ENCODE peak calls at places on chromosomes 5 and 9, in six cellular contexts. One of them, this sample, is unnamed.

GRCh38 chr5:133227082-133227481 is 175.3 kb downstream of the HSPA4 start:
- DNase-seq in CD8-positive, alpha-beta memory T cell: no peak
- DNase-seq in HS-27A: no peak
- DNase-seq in A549: no peak
- DNase-seq in substantia nigra: no peak
- DNase-seq in NCI-H2171 treated with DMSO at 0.1 percent for 48 hours: no peak
- DNase-seq in this sample: no peak

GRCh38 chr5:177508217-177508611 is 1.4 kb downstream of the DOK3 start:
- DNase-seq in substantia nigra: no peak
- DNase-seq in HS-27A: no peak
- DNase-seq in CD8-positive, alpha-beta memory T cell: no peak
- DNase-seq in A549: no peak
- DNase-seq in NCI-H2171 treated with DMSO at 0.1 percent for 48 hours: no peak
- DNase-seq in this sample: no peak

GRCh38 chr9:88766778-88767503 is 224.3 kb upstream of the S1PR3 start:
- DNase-seq in HS-27A: no peak
- DNase-seq in CD8-positive, alpha-beta memory T cell: no peak
- DNase-seq in substantia nigra: no peak
- DNase-seq in A549: no peak
- DNase-seq in NCI-H2171 treated with DMSO at 0.1 percent for 48 hours: no peak
- DNase-seq in this sample: no peak

GRCh38 chr9:135533674-135534073 is 12.3 kb upstream of the OBP2A start:
- DNase-seq in CD8-positive, alpha-beta memory T cell: no peak
- DNase-seq in A549: no peak
- DNase-seq in substantia nigra: no peak
- DNase-seq in HS-27A: no peak
- DNase-seq in NCI-H2171 treated with DMSO at 0.1 percent for 48 hours: no peak
- DNase-seq in this sample: no peak

GRCh38 chr5:36728697-36729543 is 122.5 kb downstream of the SLC1A3 start:
- DNase-seq in HS-27A: no peak
- DNase-seq in substantia nigra: no peak
- DNase-seq in A549: peak; percentile 57
- DNase-seq in NCI-H2171 treated with DMSO at 0.1 percent for 48 hours: peak; percentile 64
- DNase-seq in CD8-positive, alpha-beta memory T cell: no peak
- DNase-seq in this sample: peak; percentile 49

GRCh38 chr9:14779566-14780022 is 57.1 kb upstream of the CER1 start:
- DNase-seq in A549: no peak
- DNase-seq in substantia nigra: no peak
- DNase-seq in HS-27A: no peak
- DNase-seq in NCI-H2171 treated with DMSO at 0.1 percent for 48 hours: peak; percentile 70
- DNase-seq in CD8-positive, alpha-beta memory T cell: no peak
- DNase-seq in this sample: no peak

GRCh38 chr9:124574534-124574933 is 67.3 kb upstream of the NR5A1 start:
- DNase-seq in substantia nigra: no peak
- DNase-seq in NCI-H2171 treated with DMSO at 0.1 percent for 48 hours: no peak
- DNase-seq in HS-27A: no peak
- DNase-seq in CD8-positive, alpha-beta memory T cell: no peak
- DNase-seq in A549: no peak
- DNase-seq in this sample: no peak

GRCh38 chr5:56305551-56305950 is 72.4 kb upstream of the ANKRD55 start:
- DNase-seq in CD8-positive, alpha-beta memory T cell: no peak
- DNase-seq in HS-27A: no peak
- DNase-seq in A549: no peak
- DNase-seq in NCI-H2171 treated with DMSO at 0.1 percent for 48 hours: no peak
- DNase-seq in substantia nigra: no peak
- DNase-seq in this sample: no peak

GRCh38 chr5:69293882-69294281 is 38.7 kb downstream of the CCDC125 start:
- DNase-seq in A549: no peak
- DNase-seq in HS-27A: no peak
- DNase-seq in NCI-H2171 treated with DMSO at 0.1 percent for 48 hours: no peak
- DNase-seq in substantia nigra: no peak
- DNase-seq in CD8-positive, alpha-beta memory T cell: no peak
- DNase-seq in this sample: no peak

GRCh38 chr5:34501840-34502239 is 154.3 kb upstream of the RAI14 start:
- DNase-seq in HS-27A: no peak
- DNase-seq in NCI-H2171 treated with DMSO at 0.1 percent for 48 hours: no peak
- DNase-seq in A549: no peak
- DNase-seq in CD8-positive, alpha-beta memory T cell: no peak
- DNase-seq in substantia nigra: no peak
- DNase-seq in this sample: no peak

GRCh38 chr9:127192744-127193143 is 70.3 kb upstream of the ANGPTL2 start:
- DNase-seq in substantia nigra: no peak
- DNase-seq in A549: no peak
- DNase-seq in HS-27A: no peak
- DNase-seq in NCI-H2171 treated with DMSO at 0.1 percent for 48 hours: no peak
- DNase-seq in CD8-positive, alpha-beta memory T cell: no peak
- DNase-seq in this sample: no peak

GRCh38 chr9:38006163-38006562 is 62.9 kb downstream of the SHB start:
- DNase-seq in HS-27A: no peak
- DNase-seq in CD8-positive, alpha-beta memory T cell: no peak
- DNase-seq in NCI-H2171 treated with DMSO at 0.1 percent for 48 hours: no peak
- DNase-seq in A549: no peak
- DNase-seq in substantia nigra: no peak
- DNase-seq in this sample: no peak

GRCh38 chr9:36772449-36773370 is 200.0 kb downstream of the MELK start:
- DNase-seq in HS-27A: no peak
- DNase-seq in A549: no peak
- DNase-seq in NCI-H2171 treated with DMSO at 0.1 percent for 48 hours: no peak
- DNase-seq in substantia nigra: no peak
- DNase-seq in CD8-positive, alpha-beta memory T cell: no peak
- DNase-seq in this sample: no peak

GRCh38 chr5:32767948-32768427 is 56.9 kb downstream of the NPR3 start:
- DNase-seq in A549: peak; percentile 96
- DNase-seq in HS-27A: peak; percentile 98
- DNase-seq in CD8-positive, alpha-beta memory T cell: no peak
- DNase-seq in substantia nigra: no peak
- DNase-seq in NCI-H2171 treated with DMSO at 0.1 percent for 48 hours: no peak
- DNase-seq in this sample: no peak

GRCh38 chr9:99660191-99660636 is 161.5 kb upstream of the NR4A3 start:
- DNase-seq in HS-27A: no peak
- DNase-seq in CD8-positive, alpha-beta memory T cell: no peak
- DNase-seq in NCI-H2171 treated with DMSO at 0.1 percent for 48 hours: peak; percentile 30
- DNase-seq in substantia nigra: no peak
- DNase-seq in A549: no peak
- DNase-seq in this sample: no peak

GRCh38 chr5:43231977-43232376 is 40.0 kb downstream of the NIM1K start:
- DNase-seq in CD8-positive, alpha-beta memory T cell: no peak
- DNase-seq in substantia nigra: no peak
- DNase-seq in A549: no peak
- DNase-seq in HS-27A: no peak
- DNase-seq in NCI-H2171 treated with DMSO at 0.1 percent for 48 hours: peak; percentile 15
- DNase-seq in this sample: peak; percentile 9

GRCh38 chr5:177482359-177482795 is 8.9 kb upstream of the DBN1 start:
- DNase-seq in substantia nigra: no peak
- DNase-seq in HS-27A: no peak
- DNase-seq in NCI-H2171 treated with DMSO at 0.1 percent for 48 hours: no peak
- DNase-seq in CD8-positive, alpha-beta memory T cell: no peak
- DNase-seq in A549: no peak
- DNase-seq in this sample: no peak

GRCh38 chr5:24691073-24691472 is 46.3 kb upstream of the CDH10 start:
- DNase-seq in CD8-positive, alpha-beta memory T cell: no peak
- DNase-seq in NCI-H2171 treated with DMSO at 0.1 percent for 48 hours: no peak
- DNase-seq in HS-27A: no peak
- DNase-seq in substantia nigra: no peak
- DNase-seq in A549: no peak
- DNase-seq in this sample: no peak

GRCh38 chr5:55160493-55161209 is 680 bp downstream of the GPX8 start:
- DNase-seq in CD8-positive, alpha-beta memory T cell: no peak
- DNase-seq in A549: peak; percentile 69
- DNase-seq in NCI-H2171 treated with DMSO at 0.1 percent for 48 hours: no peak
- DNase-seq in HS-27A: peak; percentile 58
- DNase-seq in substantia nigra: no peak
- DNase-seq in this sample: no peak

GRCh38 chr5:78269088-78269703 is 25.3 kb downstream of the AP3B1 start:
- DNase-seq in NCI-H2171 treated with DMSO at 0.1 percent for 48 hours: no peak
- DNase-seq in HS-27A: no peak
- DNase-seq in substantia nigra: no peak
- DNase-seq in CD8-positive, alpha-beta memory T cell: no peak
- DNase-seq in A549: peak; percentile 28
- DNase-seq in this sample: no peak

GRCh38 chr5:176639981-176640380 is 7.3 kb upstream of the TSPAN17 start:
- DNase-seq in A549: no peak
- DNase-seq in CD8-positive, alpha-beta memory T cell: no peak
- DNase-seq in substantia nigra: peak; percentile 85
- DNase-seq in HS-27A: no peak
- DNase-seq in NCI-H2171 treated with DMSO at 0.1 percent for 48 hours: peak; percentile 79
- DNase-seq in this sample: peak; percentile 35

GRCh38 chr5:54309751-54310432 is 481 bp downstream of the ARL15 start:
- DNase-seq in A549: peak; percentile 40
- DNase-seq in NCI-H2171 treated with DMSO at 0.1 percent for 48 hours: peak; percentile 73
- DNase-seq in substantia nigra: peak; percentile 8
- DNase-seq in HS-27A: no peak
- DNase-seq in CD8-positive, alpha-beta memory T cell: peak; percentile 7
- DNase-seq in this sample: no peak

GRCh38 chr9:13485068-13485596 is 205.6 kb upstream of the MPDZ start:
- DNase-seq in substantia nigra: no peak
- DNase-seq in A549: no peak
- DNase-seq in CD8-positive, alpha-beta memory T cell: no peak
- DNase-seq in NCI-H2171 treated with DMSO at 0.1 percent for 48 hours: no peak
- DNase-seq in HS-27A: no peak
- DNase-seq in this sample: no peak

GRCh38 chr9:107750741-107751521 is 261.4 kb upstream of the KLF4 start:
- DNase-seq in A549: peak; percentile 85
- DNase-seq in HS-27A: peak; percentile 94
- DNase-seq in NCI-H2171 treated with DMSO at 0.1 percent for 48 hours: no peak
- DNase-seq in substantia nigra: peak; percentile 46
- DNase-seq in CD8-positive, alpha-beta memory T cell: no peak
- DNase-seq in this sample: no peak

GRCh38 chr9:16551692-16552091 is 318.8 kb downstream of the BNC2 start:
- DNase-seq in A549: no peak
- DNase-seq in NCI-H2171 treated with DMSO at 0.1 percent for 48 hours: no peak
- DNase-seq in CD8-positive, alpha-beta memory T cell: no peak
- DNase-seq in substantia nigra: no peak
- DNase-seq in HS-27A: no peak
- DNase-seq in this sample: no peak

GRCh38 chr5:643811-644271 is 31.7 kb downstream of the CEP72 start:
- DNase-seq in CD8-positive, alpha-beta memory T cell: no peak
- DNase-seq in substantia nigra: no peak
- DNase-seq in HS-27A: no peak
- DNase-seq in NCI-H2171 treated with DMSO at 0.1 percent for 48 hours: peak; percentile 90
- DNase-seq in A549: no peak
- DNase-seq in this sample: no peak

GRCh38 chr9:26687421-26687820 is 205.2 kb downstream of the CAAP1 start:
- DNase-seq in NCI-H2171 treated with DMSO at 0.1 percent for 48 hours: no peak
- DNase-seq in HS-27A: no peak
- DNase-seq in CD8-positive, alpha-beta memory T cell: no peak
- DNase-seq in A549: no peak
- DNase-seq in substantia nigra: no peak
- DNase-seq in this sample: no peak

GRCh38 chr5:178234753-178235599 is 2.4 kb upstream of the PHYKPL start:
- DNase-seq in CD8-positive, alpha-beta memory T cell: peak; percentile 65
- DNase-seq in HS-27A: no peak
- DNase-seq in NCI-H2171 treated with DMSO at 0.1 percent for 48 hours: peak; percentile 8
- DNase-seq in substantia nigra: no peak
- DNase-seq in A549: peak; percentile 80
- DNase-seq in this sample: peak; percentile 30

GRCh38 chr5:93151121-93151520 is 429.9 kb downstream of the NR2F1-AS1 start:
- DNase-seq in CD8-positive, alpha-beta memory T cell: no peak
- DNase-seq in A549: no peak
- DNase-seq in HS-27A: no peak
- DNase-seq in NCI-H2171 treated with DMSO at 0.1 percent for 48 hours: no peak
- DNase-seq in substantia nigra: no peak
- DNase-seq in this sample: no peak